ENCODE peak calls at places on chromosome 2, in ten cellular contexts. J is cardiac fibroblast, T is astrocyte of the cerebellum, M is fibroblast of pulmonary artery, H is upper lobe of right lung, Z is WERI-Rb-1, F is AG09309, E is PC-3, Q is B cell, G is CD14-positive monocyte. K is an unnamed sample.

GRCh38 chr2:2698182-2699116 is 367.4 kb upstream of the MYT1L start:
- DNase-seq in G (no peak), H (no peak), Q (no peak), M (no peak), F (no peak), J (no peak), T (no peak), Z (peak), E (peak), K (no peak)

GRCh38 chr2:153808675-153809074 is 63.0 kb upstream of the GALNT13 start:
- DNase-seq in G (no peak), Q (no peak), J (no peak), Z (no peak), T (no peak), M (no peak), E (no peak), H (no peak), F (no peak), K (no peak)

GRCh38 chr2:217724436-217724835 is 278.4 kb downstream of the TNS1 start:
- DNase-seq in T (no peak), E (no peak), F (no peak), M (no peak), J (no peak), H (no peak), G (no peak), Q (no peak), Z (no peak), K (no peak)

GRCh38 chr2:153004627-153005026 is 286.2 kb downstream of the ARL6IP6 start:
- DNase-seq in Z (no peak), M (no peak), T (no peak), G (no peak), Q (no peak), H (no peak), E (no peak), F (no peak), J (no peak), K (no peak)

GRCh38 chr2:139721454-139721995 is 941.3 kb upstream of the NXPH2 start:
- DNase-seq in J (no peak), E (no peak), H (no peak), G (no peak), Z (no peak), T (no peak), M (no peak), F (no peak), Q (no peak), K (no peak)

GRCh38 chr2:12661472-12661871 is 55.3 kb upstream of the TRIB2 start:
- DNase-seq in J (no peak), H (no peak), Z (no peak), G (no peak), T (no peak), Q (no peak), F (no peak), M (peak), E (no peak), K (no peak)

GRCh38 chr2:112927745-112928144 is 16.8 kb downstream of the IL37 start:
- DNase-seq in F (no peak), E (no peak), M (no peak), G (no peak), T (no peak), Z (no peak), Q (no peak), J (no peak), H (no peak), K (no peak)

GRCh38 chr2:111050701-111051376 is 69.9 kb upstream of the BCL2L11 start:
- DNase-seq in E (no peak), F (no peak), Z (no peak), G (no peak), M (no peak), H (no peak), J (no peak), Q (no peak), T (no peak), K (no peak)

GRCh38 chr2:176385219-176385618 is 116.0 kb downstream of the MTX2 start:
- DNase-seq in G (no peak), M (no peak), F (no peak), J (no peak), T (no peak), H (no peak), Q (no peak), E (peak), Z (no peak), K (no peak)

GRCh38 chr2:230798769-230799399 is 65.9 kb upstream of the ITM2C start:
- DNase-seq in E (peak), F (no peak), Q (no peak), Z (peak), M (peak), J (peak), H (no peak), T (peak), G (no peak), K (peak)

DNA sequence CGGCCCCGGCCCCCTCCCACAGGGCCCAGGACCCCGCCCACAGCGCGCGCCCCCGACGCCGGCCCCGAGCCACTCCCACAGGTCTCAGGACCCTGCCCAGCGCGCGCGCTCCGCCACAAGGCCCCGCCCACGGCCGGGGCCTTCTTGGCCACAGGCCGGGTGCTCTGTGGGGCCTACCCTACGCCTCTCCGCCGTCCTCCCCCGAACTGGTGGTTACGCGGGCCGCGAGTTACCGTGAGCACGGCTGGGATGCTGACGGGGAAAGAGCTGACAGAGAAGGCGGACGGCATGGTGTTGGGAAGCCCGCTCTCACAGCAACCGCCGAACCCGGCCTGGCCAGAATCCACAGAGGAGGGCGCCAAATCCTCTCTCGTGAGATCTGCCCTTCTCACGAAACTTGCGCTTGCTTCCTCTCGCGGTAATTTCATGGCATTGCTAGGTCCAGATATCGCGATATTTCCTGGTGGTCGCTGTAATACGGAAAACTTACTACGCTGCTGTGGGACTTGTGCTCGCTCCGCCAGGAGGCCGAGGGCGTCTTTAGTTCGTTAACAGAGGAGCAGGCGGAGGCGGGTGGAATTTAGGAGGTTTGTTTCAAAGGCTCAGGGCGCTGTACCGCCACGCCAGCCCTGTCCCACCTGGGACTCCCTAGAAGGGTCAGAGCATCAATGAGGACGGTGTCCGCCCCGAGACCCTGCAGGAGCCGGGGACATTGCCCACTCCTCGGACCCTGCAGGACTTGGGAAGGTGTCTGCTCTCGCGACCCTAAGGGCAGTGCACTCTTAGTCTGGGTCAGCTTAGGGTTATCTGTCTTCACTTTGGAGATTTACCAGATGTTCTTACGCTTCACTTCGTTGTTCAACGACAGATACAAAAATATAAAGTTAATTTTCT is at the start of gene TMEM18:
- DNase-seq in E (peak), M (peak), F (peak), H (no peak), Q (peak), G (peak), J (peak), Z (peak), T (peak), K (peak)
- TF ChIP-seq CTCF in E (peak), M (peak), F (no peak), H (peak), Q (peak), G (peak), J (peak), Z (peak), T (peak), K (no peak)

DNA sequence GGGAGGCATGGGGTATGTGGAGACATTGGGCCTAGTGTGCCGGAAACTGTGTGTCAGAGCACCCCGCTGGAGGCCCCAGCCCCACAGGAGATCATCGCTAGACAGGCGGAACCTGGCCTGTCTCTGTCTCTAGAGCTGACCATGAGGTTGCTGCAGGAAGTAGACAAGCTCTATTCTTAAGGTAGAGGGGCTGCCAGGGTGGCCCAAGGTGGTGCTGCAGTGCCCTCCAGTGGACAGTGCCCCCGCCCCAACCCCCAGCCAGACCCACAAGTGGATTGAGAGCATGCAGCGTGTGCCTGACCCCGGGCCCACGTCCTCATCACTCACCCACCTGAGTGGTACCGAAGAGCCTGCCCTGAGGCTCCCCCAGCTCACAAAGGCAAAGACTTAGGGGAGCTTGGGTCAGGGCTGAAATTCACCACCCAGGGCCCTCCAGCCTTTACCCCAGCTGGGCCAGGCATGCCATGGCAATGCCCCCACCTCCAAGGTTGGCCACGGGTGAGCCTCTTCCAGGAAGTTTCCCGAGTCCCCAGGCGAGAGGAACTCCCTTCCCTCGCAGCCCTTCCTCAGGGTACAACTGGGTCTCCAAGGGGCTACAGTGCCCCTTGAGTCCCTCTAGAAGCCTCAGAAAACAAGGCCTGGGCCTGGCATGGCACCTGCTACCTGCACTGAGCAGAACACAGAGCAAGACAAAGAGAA is 155.0 kb downstream of the TTC32 start:
- DNase-seq in Z (peak), J (no peak), G (no peak), F (no peak), T (no peak), H (no peak), M (no peak), E (peak), Q (no peak), K (peak)
- TF ChIP-seq CTCF in Z (peak), J (peak), G (no peak), F (peak), T (peak), H (no peak), M (peak), E (peak), Q (no peak), K (peak)

GRCh38 chr2:83915381-83915780 is 543.7 kb downstream of the SUCLG1 start:
- DNase-seq in M (no peak), G (no peak), H (no peak), J (no peak), Q (no peak), F (no peak), T (no peak), E (no peak), Z (no peak), K (no peak)
- TF ChIP-seq CTCF in M (no peak), G (no peak), H (no peak), J (no peak), Q (no peak), F (no peak), T (no peak), E (no peak), Z (no peak), K (no peak)

DNA sequence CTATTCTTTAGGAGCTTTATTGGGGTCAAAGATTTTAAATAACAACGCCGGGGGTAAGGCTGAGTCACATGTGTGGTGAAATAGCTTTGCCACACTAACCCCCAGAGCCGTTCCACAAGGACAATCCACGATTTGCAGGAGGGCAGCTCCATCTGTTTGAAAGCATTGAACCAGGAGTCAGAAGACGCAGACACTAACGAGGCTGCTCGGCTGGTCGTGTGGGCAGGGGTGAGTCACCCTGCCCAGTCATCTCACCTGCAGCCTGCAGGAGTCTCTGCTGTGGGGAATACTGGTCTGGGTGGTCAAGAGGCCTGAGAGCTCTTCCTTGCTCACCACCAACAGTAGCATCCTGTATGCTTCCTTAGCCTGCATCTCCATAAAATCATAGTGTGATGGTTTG is 149.2 kb upstream of the NCK2 start:
- DNase-seq in F (peak), H (no peak), J (no peak), Z (no peak), Q (no peak), G (no peak), T (no peak), M (no peak), E (peak), K (peak)
- TF ChIP-seq CTCF in F (no peak), H (no peak), J (no peak), Z (no peak), Q (no peak), G (no peak), T (no peak), M (no peak), E (peak), K (peak)

DNA sequence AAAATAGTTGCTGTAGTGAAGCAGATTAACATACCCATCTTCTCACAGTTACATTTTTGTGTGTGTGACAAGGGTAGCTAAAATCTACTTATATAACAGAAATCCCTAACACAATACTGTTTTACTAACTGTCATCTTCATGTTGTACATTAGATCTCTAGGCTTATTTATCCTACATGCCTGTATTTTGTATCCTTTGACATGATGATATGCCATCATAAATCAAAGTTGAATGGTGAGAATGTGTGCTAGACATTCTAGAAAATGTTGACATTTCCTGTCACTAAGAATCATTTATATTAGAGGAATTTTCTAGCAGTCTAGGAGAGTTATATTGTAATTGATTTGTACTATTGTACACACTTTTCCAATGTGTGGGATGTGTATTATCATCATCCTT is 21.5 kb upstream of the CALCRL start:
- DNase-seq in Q (no peak), J (no peak), M (no peak), F (no peak), E (no peak), G (no peak), Z (no peak), T (no peak), H (no peak), K (no peak)
- TF ChIP-seq CTCF in Q (no peak), J (no peak), M (no peak), F (no peak), E (no peak), G (no peak), Z (no peak), T (no peak), H (no peak), K (no peak)

DNA sequence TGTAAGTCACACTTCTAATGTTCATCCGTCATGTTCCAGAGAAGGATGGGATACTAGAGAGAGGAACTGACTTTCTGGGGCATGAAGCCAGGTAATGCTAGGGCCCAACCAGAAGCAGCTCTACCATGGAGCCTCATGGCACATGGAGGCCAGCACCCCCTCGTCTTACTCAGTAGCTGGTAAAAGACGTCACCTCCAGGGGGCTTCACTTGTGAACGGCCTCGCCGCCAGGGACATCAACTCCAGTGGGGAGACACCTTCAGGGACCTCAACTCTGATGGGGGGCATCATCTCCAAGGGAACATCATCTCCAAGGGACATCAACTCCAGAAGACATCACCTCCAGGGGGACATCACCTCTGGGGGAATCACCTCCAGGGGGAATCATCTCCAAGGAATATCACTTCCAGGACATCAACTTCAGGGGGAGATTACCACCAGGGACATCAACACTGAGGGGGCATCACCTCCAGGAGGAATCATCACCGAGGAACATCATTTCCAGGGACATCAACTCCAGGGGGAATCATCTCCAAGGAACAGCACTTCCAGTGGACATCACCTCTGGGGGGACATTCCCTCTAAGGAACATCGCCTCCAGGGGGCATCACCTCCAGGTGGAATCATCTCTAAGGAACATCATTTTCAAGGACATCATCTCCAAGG is 168.4 kb downstream of the NDUFA10 start:
- DNase-seq in T (no peak), G (no peak), Z (no peak), J (no peak), Q (no peak), F (no peak), E (no peak), M (no peak), H (no peak), K (no peak)
- TF ChIP-seq CTCF in T (no peak), G (no peak), Z (no peak), J (no peak), Q (no peak), F (no peak), E (no peak), M (no peak), H (no peak), K (no peak)

GRCh38 chr2:85017436-85018048 is 46.6 kb downstream of the KCMF1 start:
- DNase-seq in Z (no peak), G (no peak), F (no peak), H (no peak), T (peak), E (peak), J (peak), M (peak), Q (no peak), K (no peak)
- TF ChIP-seq CTCF in Z (no peak), G (peak), F (peak), H (peak), T (no peak), E (peak), J (peak), M (peak), Q (peak), K (no peak)

GRCh38 chr2:85215074-85216050 is 82.2 kb downstream of the TCF7L1 start:
- DNase-seq in F (peak), J (peak), G (no peak), E (no peak), T (peak), Q (no peak), H (no peak), M (peak), Z (no peak), K (no peak)
- TF ChIP-seq CTCF in F (no peak), J (no peak), G (no peak), E (peak), T (peak), Q (no peak), H (no peak), M (no peak), Z (no peak), K (no peak)